ENCODE peak calls at places on chromosomes 16 and 17, in ten cellular contexts. H, N, M, I, D, Q, K, R, J and Y are unnamed samples.

GRCh38 chr16:67685388-67686112 is 18.9 kb downstream of the C16orf86 start:
- DNase-seq in H (no peak), N (no peak), M (no peak), I (peak), D (no peak), Q (no peak), K (no peak), R (no peak), J (no peak), Y (no peak)

GRCh38 chr16:88380619-88381018 is 2.1 kb upstream of the ZNF469 start:
- DNase-seq in H (no peak), N (no peak), M (no peak), I (no peak), D (no peak), Q (no peak), K (no peak), R (no peak), J (no peak), Y (no peak)

GRCh38 chr17:78144146-78144719 is 2.0 kb upstream of the C17orf99 start:
- DNase-seq in H (no peak), N (peak), M (peak), I (no peak), D (peak), Q (peak), K (no peak), R (peak), J (peak), Y (no peak)

GRCh38 chr16:70159355-70160348 is 13.9 kb upstream of the CLEC18C start:
- DNase-seq in H (no peak), N (no peak), M (no peak), I (no peak), D (peak), Q (no peak), K (no peak), R (no peak), J (no peak), Y (no peak)

GRCh38 chr16:71658771-71659170 is 32.8 kb downstream of the MARVELD3 start:
- DNase-seq in H (no peak), N (no peak), M (no peak), I (no peak), D (no peak), Q (no peak), K (no peak), R (no peak), J (no peak), Y (no peak)

GRCh38 chr17:77690271-77691161 is 268.0 kb upstream of the TNRC6C start:
- DNase-seq in H (no peak), N (no peak), M (peak), I (peak), D (no peak), Q (no peak), K (no peak), R (no peak), J (peak), Y (no peak)

GRCh38 chr16:63737633-63738032 is 1384.2 kb downstream of the CDH11 start:
- DNase-seq in H (no peak), N (no peak), M (no peak), I (no peak), D (no peak), Q (no peak), K (no peak), R (no peak), J (no peak), Y (no peak)

GRCh38 chr17:27233783-27234182 is 60.1 kb upstream of the WSB1 start:
- DNase-seq in H (no peak), N (no peak), M (no peak), I (no peak), D (no peak), Q (no peak), K (no peak), R (no peak), J (no peak), Y (no peak)

GRCh38 chr17:50280068-50280467 is 5.8 kb downstream of the TMEM92 start:
- DNase-seq in H (no peak), N (no peak), M (no peak), I (no peak), D (no peak), Q (no peak), K (no peak), R (no peak), J (no peak), Y (no peak)

GRCh38 chr17:38871247-38871991 is 1.6 kb downstream of the LASP1 start:
- DNase-seq in H (peak), N (peak), M (peak), I (no peak), D (peak), Q (no peak), K (peak), R (peak), J (peak), Y (peak)